ENCODE peak calls at places on chromosomes 5 and 9, in five cellular contexts. B is hepatocyte, N is lower lobe of right lung, H is cardiac muscle cell, Z is adipocyte. E is an unnamed sample. For H3K4me1, the result is how much of the 10 kb centered on the place peaks cover.

GRCh38 chr9:87119328-87119881 is 172.1 kb upstream of the GAS1 start:
- DNase-seq in B (peak), N (no peak), H (peak), Z (peak), E (no peak)

GRCh38 chr5:40240111-40240510 is 439.6 kb upstream of the PTGER4 start:
- DNase-seq in B (no peak), N (no peak), H (no peak), Z (no peak), E (no peak)

GRCh38 chr5:2131196-2131595 is 248.5 kb upstream of the IRX4 start:
- DNase-seq in B (no peak), N (no peak), H (no peak), Z (no peak), E (no peak)

GRCh38 chr5:7764452-7764851 is 86.5 kb downstream of the CFAP90 start:
- DNase-seq in B (no peak), N (no peak), H (no peak), Z (no peak), E (no peak)

GRCh38 chr9:112271466-112272098 is 61.8 kb downstream of the PTBP3 start:
- DNase-seq in B (no peak), N (no peak), H (no peak), Z (no peak), E (no peak)

GRCh38 chr5:90096415-90097081 is 313.0 kb downstream of the CETN3 start:
- DNase-seq in B (peak), N (no peak), H (peak), Z (peak), E (peak)

GRCh38 chr9:98942906-98943681 is 613 bp upstream of the COL15A1 start:
- DNase-seq in B (no peak), N (no peak), H (no peak), Z (no peak), E (no peak)

GRCh38 chr9:126704157-126704941 is 90.6 kb downstream of the LMX1B start:
- DNase-seq in B (peak), N (peak), H (peak), Z (peak), E (peak)

GRCh38 chr5:84518370-84518769 is 133.7 kb upstream of the EDIL3 start:
- DNase-seq in B (no peak), N (no peak), H (no peak), Z (no peak), E (peak)

GRCh38 chr5:171415115-171415730 is 4.2 kb upstream of the FGF18 start:
- DNase-seq in B (no peak), N (no peak), H (peak), Z (peak), E (no peak)

GRCh38 chr9:132169672-132170392 is 8.0 kb downstream of the NTNG2 start:
- DNase-seq in B (peak), N (peak), H (peak), Z (peak), E (peak)

GRCh38 chr9:124764774-124765438 is 6.2 kb downstream of the NR6A1 start:
- DNase-seq in B (no peak), N (no peak), H (peak), Z (peak), E (no peak)

GRCh38 chr5:75463726-75464125 is 47.7 kb downstream of the CERT1 start:
- DNase-seq in B (no peak), N (no peak), H (no peak), Z (no peak), E (no peak)

GRCh38 chr9:82513242-82513750 is 524.7 kb downstream of the SPATA31D1 start:
- DNase-seq in B (no peak), N (no peak), H (peak), Z (peak), E (no peak)

GRCh38 chr5:74432240-74432639 is 208.3 kb downstream of the ENC1 start:
- DNase-seq in B (no peak), N (no peak), H (peak), Z (no peak), E (no peak)

GRCh38 chr5:159536626-159537025 is 206.3 kb upstream of the IL12B start:
- DNase-seq in B (no peak), N (no peak), H (no peak), Z (no peak), E (no peak)

GRCh38 chr5:76709762-76710161 is 6.2 kb upstream of the F2R start:
- DNase-seq in B (no peak), N (no peak), H (peak), Z (peak), E (no peak)

GRCh38 chr5:27702339-27702820 is 664.0 kb upstream of the CDH9 start:
- DNase-seq in B (peak), N (no peak), H (peak), Z (no peak), E (no peak)

DNA sequence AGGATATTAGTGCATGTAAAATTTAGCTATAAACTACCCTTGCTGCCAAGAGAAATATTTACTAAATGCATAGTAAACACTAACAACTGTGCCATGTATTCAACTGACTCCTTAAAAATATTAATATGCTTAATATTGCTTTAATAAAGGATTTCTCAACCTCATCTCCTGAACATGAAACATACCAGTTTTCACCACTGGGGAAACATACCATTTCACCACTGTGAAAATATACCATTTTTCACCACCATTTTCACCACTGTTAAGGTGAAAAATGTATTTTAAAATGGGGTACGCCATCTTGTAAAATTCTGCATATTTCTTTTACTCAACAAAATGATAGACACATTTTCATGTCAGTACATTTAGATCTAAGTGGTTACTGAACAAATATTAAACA is 4.5 kb downstream of the RAB14 start:
- DNase-seq in B (no peak), N (no peak), H (no peak), Z (no peak), E (no peak)
- H3K4me1 ChIP-seq in B (half or more), N (half or more), H (half or more), Z (half or more), E (under half)

GRCh38 chr5:139669681-139670368 is 21.7 kb downstream of the CXXC5 start:
- DNase-seq in B (no peak), N (no peak), H (no peak), Z (no peak), E (no peak)

GRCh38 chr5:139667001-139667729 is 19.0 kb downstream of the CXXC5 start:
- DNase-seq in B (no peak), N (no peak), H (no peak), Z (no peak), E (no peak)

GRCh38 chr5:139667730-139668063 is 19.5 kb downstream of the CXXC5 start:
- DNase-seq in B (no peak), N (no peak), H (peak), Z (no peak), E (no peak)

GRCh38 chr5:139668924-139669680 is 21.0 kb downstream of the CXXC5 start:
- DNase-seq in B (no peak), N (no peak), H (no peak), Z (no peak), E (no peak)

GRCh38 chr5:139668064-139668880 is 20.1 kb downstream of the CXXC5 start:
- DNase-seq in B (peak), N (no peak), H (peak), Z (peak), E (no peak)
- H3K4me1 ChIP-seq in B (under half), N (half or more), H (under half), Z (half or more), E (under half)

GRCh38 chr5:177545487-177546261 is 8.7 kb downstream of the FAM193B start:
- DNase-seq in B (peak), N (peak), H (peak), Z (peak), E (peak)
- H3K4me1 ChIP-seq in B (under half), N (under half), H (under half), Z (half or more), E (under half)

DNA sequence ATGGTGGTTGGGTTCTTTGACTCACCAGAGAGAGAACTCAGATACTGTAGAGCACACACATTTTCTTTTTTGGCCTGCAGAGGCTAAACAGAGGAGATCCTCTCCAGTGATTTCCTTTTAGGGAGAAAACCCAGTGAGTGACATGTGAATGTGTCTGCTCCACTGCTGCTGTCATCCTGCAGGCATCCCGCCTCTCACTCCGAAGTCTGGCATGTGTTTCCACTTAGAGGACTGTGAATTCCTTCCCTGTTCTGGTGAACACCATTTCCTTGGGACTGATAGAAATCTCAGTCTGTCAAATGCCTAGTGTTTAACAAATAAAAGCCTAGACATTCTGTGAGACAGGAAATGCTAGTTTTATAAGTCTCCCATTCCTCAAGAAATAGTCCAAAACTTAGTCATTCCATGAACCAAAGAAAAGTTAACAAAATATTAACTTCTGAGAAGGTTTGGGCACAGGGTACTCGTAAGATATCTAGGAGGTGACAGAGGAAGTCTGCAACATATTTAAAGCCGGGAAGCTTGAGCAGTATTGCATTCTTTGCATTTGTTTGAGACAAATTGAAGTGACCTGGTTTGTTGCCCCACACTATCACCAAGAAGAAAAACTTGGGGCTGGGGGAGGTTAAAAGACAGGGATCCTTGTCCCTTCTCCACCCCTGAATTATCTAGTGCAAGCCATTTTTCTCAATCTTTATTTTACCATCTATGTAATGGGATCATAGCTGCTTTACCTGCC is 74.9 kb upstream of the NIPAL4 start:
- DNase-seq in B (peak), N (no peak), H (peak), Z (peak), E (peak)
- H3K4me1 ChIP-seq in B (under half), N (under half), H (under half), Z (under half), E (under half)

GRCh38 chr5:109406719-109407118 is 3.1 kb downstream of the PJA2 start:
- DNase-seq in B (no peak), N (no peak), H (no peak), Z (peak), E (no peak)
- H3K4me1 ChIP-seq in B (under half), N (half or more), H (under half), Z (under half), E (under half)

GRCh38 chr5:173885481-173886010 is 2.6 kb upstream of the CPEB4 start:
- DNase-seq in B (peak), N (no peak), H (peak), Z (no peak), E (no peak)

GRCh38 chr5:173886157-173886556 is 2.0 kb upstream of the CPEB4 start:
- DNase-seq in B (no peak), N (no peak), H (no peak), Z (no peak), E (no peak)

GRCh38 chr5:173888473-173889135 is 455 bp downstream of the CPEB4 start:
- DNase-seq in B (no peak), N (peak), H (peak), Z (peak), E (peak)

GRCh38 chr5:173890195-173890951 is 2.2 kb downstream of the CPEB4 start:
- DNase-seq in B (peak), N (no peak), H (peak), Z (no peak), E (no peak)

DNA sequence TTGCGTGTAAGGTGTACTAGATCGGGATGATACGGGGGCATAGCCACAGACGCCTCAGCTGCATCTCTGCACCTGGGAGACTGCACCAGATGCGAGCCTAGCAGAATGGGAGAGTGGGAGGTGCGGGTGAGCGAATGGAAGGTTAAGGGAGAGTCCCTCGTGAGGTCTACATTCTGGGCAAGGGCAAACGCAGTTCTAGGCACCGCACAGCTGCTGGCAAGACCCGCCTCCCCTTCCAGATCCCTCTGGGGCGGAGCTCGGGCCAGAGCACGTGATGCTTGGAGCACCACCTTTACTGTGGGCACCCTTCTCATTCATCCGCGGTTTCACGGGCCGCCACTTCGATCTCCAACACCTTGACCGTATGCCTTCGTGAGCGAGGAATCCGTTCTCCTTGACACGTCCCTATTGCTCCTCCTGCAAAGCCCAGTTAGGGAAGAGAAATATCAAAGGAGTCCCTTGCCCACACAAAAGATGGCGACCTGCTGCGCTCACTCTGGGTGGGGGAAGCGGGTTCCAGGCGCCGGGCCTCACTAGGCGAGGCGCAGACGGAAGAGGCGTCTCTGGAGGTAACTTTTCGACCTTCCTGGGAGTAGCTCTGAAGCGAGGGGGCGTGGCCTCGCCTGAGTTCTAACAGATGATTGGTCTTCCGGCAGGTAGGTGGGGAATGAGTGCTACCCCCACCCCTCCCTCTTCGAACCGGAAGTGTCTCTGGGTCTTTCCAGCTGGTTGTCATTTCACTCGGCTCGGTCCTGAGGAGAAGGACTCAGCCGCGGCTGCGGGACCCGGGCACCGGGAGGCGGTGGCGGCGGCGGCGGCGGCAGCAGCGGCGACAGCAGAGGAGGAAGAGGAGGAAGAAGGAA is at the start of gene CPEB4:
- DNase-seq in B (peak), N (peak), H (peak), Z (peak), E (peak)
- H3K4me1 ChIP-seq in B (under half), N (half or more), H (under half), Z (under half), E (under half)

GRCh38 chr5:96333397-96333790 is 99.7 kb downstream of the PCSK1 start:
- DNase-seq in B (no peak), N (no peak), H (no peak), Z (no peak), E (no peak)
- H3K4me1 ChIP-seq in B (under half), N (under half), H (under half), Z (half or more), E (under half)

GRCh38 chr9:136827794-136828473 is 14.3 kb upstream of the AJM1 start:
- DNase-seq in B (no peak), N (no peak), H (no peak), Z (no peak), E (peak)
- H3K4me1 ChIP-seq in B (under half), N (under half), H (under half), Z (under half), E (under half)

DNA sequence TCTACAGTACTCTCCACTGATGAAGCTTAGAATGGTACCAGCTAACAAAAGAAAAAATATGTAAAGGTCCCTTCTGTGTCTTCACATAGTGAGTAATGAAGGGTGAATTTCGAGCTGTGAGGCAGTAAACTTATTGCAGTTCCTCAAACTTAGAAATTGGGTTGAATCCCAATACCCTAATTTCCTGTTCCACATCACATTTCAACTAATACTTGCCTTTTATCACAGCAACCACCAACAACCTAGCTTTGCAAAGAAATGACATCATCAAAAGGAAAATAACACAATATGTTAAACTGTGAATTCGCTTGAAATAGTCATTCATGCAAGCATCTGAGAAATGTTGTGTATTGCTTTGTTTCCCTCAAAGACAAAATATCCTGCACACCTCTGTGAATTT is 9.4 kb upstream of the TNFAIP8 start:
- DNase-seq in B (no peak), N (no peak), H (no peak), Z (no peak), E (no peak)
- H3K4me1 ChIP-seq in B (under half), N (under half), H (under half), Z (under half), E (under half)

DNA sequence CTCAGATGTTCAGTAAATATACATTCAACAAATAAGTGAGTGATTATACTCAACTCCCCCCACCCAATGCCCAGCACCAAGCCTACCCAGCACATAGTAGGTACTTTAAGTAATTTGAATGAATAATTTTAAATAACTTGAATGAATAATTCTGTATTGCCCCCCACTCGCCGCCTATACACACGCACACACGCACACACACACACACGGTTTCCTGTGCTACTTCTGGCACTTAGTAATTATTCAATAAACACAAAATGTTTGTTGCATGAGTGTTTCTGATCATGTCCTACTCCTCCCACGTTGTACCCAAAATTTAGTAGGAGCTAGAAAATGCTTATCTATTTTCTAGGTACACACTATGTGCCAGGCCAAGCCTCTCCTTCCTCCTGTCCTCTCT is 16.2 kb downstream of the PCDH12 start:
- DNase-seq in B (no peak), N (no peak), H (no peak), Z (no peak), E (no peak)
- H3K4me1 ChIP-seq in B (under half), N (under half), H (under half), Z (under half), E (under half)